ENCODE peak calls at places on chromosomes 5 and 9, in five cellular contexts. W is CD8-positive, alpha-beta T cell; S is fibroblast of lung; E is psoas muscle; R is heart right ventricle. A is an unnamed sample. For H3K4me1 and H3K27me3, the result is how much of the 10 kb centered on the place peaks cover.

GRCh38 chr9:125388978-125389377 is 127.4 kb downstream of the GAPVD1 start:
- DNase-seq in W (no peak), S (no peak), E (peak), R (no peak), A (no peak)

GRCh38 chr5:89351232-89351631 is 468.2 kb upstream of the MEF2C start:
- DNase-seq in W (no peak), S (peak), E (no peak), R (no peak), A (no peak)

GRCh38 chr9:105054488-105054887 is 126.5 kb upstream of the ABCA1 start:
- DNase-seq in W (no peak), S (peak), E (no peak), R (no peak), A (no peak)

GRCh38 chr5:53418844-53419243 is 61.6 kb upstream of the FST start:
- DNase-seq in W (no peak), S (peak), E (no peak), R (no peak), A (no peak)

GRCh38 chr9:90965141-90965910 is 163.7 kb downstream of the SYK start:
- DNase-seq in W (no peak), S (no peak), E (no peak), R (no peak), A (no peak)

GRCh38 chr9:95189230-95190098 is 128.0 kb downstream of the FANCC start:
- DNase-seq in W (no peak), S (peak), E (no peak), R (no peak), A (peak)

GRCh38 chr5:142654578-142655042 is 31.3 kb downstream of the FGF1 start:
- DNase-seq in W (no peak), S (no peak), E (no peak), R (no peak), A (no peak)

GRCh38 chr9:3124006-3124405 is 280.1 kb upstream of the PUM3 start:
- DNase-seq in W (no peak), S (no peak), E (no peak), R (no peak), A (no peak)

GRCh38 chr9:81522721-81523551 is 166.4 kb downstream of the TLE1 start:
- DNase-seq in W (no peak), S (peak), E (no peak), R (no peak), A (no peak)

GRCh38 chr5:135729582-135729879 is 104.9 kb upstream of the SLC25A48 start:
- DNase-seq in W (no peak), S (no peak), E (no peak), R (no peak), A (no peak)

GRCh38 chr9:135502168-135502872 is 1.8 kb downstream of the MRPS2 start:
- DNase-seq in W (no peak), S (no peak), E (no peak), R (peak), A (no peak)

GRCh38 chr9:89745601-89746376 is 141.0 kb downstream of the GADD45G start:
- DNase-seq in W (no peak), S (no peak), E (no peak), R (no peak), A (no peak)

GRCh38 chr5:6302099-6302498 is 76.2 kb downstream of the MED10 start:
- DNase-seq in W (no peak), S (no peak), E (no peak), R (no peak), A (no peak)

GRCh38 chr9:99713838-99714306 is 107.8 kb upstream of the NR4A3 start:
- DNase-seq in W (no peak), S (no peak), E (no peak), R (no peak), A (no peak)

GRCh38 chr5:1827410-1828397 is 26.5 kb downstream of the NDUFS6 start:
- DNase-seq in W (peak), S (no peak), E (peak), R (no peak), A (peak)

GRCh38 chr5:3348576-3349535 is 246.8 kb upstream of the IRX1 start:
- DNase-seq in W (peak), S (no peak), E (peak), R (no peak), A (no peak)

GRCh38 chr5:43702815-43703214 is 99.8 kb downstream of the NNT start:
- DNase-seq in W (no peak), S (peak), E (no peak), R (no peak), A (no peak)

GRCh38 chr9:124137944-124138335 is 119.8 kb upstream of the NEK6 start:
- DNase-seq in W (no peak), S (no peak), E (no peak), R (no peak), A (no peak)

DNA sequence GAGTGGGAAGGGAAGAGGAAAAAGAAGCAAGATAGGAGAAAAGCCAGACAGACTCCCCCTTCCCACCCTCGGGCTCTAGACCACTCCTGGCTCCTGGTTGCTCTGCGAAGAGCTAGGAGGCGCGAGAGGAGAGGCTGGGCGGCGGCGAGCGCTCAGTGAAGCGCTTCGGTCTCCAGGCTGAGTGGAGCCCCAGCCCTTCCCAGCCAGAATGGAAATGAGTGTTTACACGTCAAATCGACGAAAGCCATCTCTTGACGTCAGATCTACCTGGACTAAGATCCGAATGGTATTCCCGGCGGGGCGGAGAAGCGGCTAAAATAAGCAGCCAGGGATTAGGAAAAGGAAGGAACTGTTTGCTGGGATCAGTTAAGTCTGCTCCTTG is at the start of gene PCSK1:
- DNase-seq in W (no peak), S (peak), E (no peak), R (no peak), A (no peak)
- H3K27ac ChIP-seq in W (no peak), S (no peak), E (no peak), R (no peak), A (no peak)

DNA sequence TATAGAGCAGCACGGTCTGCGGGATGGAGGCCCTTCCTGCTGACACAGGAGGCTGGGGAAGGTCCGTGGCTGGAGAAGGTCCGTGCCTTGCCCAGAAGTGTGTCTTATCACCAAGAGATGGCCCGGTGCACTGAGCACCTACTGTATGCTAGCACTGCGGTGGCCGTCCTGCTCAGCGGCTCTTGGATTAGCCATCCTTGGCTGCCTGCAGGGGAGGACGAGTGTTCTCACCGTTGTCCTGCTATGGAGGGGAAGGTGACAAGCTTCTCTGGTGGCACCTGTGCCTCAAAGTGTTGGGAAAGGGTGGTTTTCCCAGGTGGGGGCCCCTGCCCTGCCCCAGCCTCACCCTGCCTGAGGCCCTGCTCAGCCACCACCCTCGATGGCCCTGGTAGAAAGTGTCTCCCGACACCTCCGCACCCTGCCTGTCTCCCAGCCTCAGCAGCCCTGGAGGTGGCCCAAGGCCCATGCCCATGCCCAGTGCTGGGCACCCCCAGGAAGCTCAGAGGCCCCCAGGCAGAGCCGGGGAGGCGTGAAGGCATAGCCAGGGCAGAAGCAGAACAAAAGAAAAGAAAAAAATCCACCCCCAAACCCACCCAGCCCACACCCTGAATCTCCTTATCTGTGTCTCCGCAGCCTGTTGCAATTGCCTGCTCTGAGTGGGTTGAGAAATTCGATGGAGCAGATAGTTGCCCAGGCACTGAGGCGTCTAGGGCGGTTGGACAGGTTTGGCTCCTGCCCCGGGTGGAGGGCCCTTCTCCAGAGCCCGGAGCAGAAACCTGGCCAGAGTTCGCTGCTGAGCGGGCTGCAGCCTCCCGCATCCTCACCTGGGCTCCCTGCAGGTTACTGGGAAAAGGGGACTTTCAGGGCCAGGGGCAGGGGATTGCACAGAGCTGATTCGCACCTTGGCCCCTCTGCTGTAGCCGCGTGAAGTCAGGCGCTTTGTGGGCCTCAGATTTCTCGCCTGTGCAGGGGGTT is 30.5 kb downstream of the RXRA start:
- DNase-seq in W (no peak), S (peak), E (no peak), R (no peak), A (no peak)
- H3K4me1 ChIP-seq in W (under half), S (under half), E (half or more), R (half or more), A (under half)

GRCh38 chr9:131072871-131073237 is 23.5 kb upstream of the AIF1L start:
- DNase-seq in W (no peak), S (no peak), E (no peak), R (no peak), A (no peak)
- H3K27me3 ChIP-seq in W (under half), S (under half), E (under half), R (under half), A (under half)

GRCh38 chr5:27619982-27620381 is 581.6 kb upstream of the CDH9 start:
- DNase-seq in W (no peak), S (no peak), E (no peak), R (no peak), A (no peak)
- H3K27ac ChIP-seq in W (no peak), S (no peak), E (no peak), R (no peak), A (no peak)